ENCODE peak calls at places on chromosomes 1 and 21, in seven cellular contexts. Q is GM04504; M is IMR-90; I is NCI-H774; V is cardiac muscle cell; T is CD4-positive, CD25-positive, alpha-beta regulatory T cell; L is central memory CD4-positive, alpha-beta T cell. D is an unnamed sample.

GRCh38 chr21:16308269-16308668 is 578.5 kb downstream of the USP25 start:
- DNase-seq in Q (no peak), M (peak; percentile 15), I (no peak), V (no peak), T (no peak), L (no peak), D (no peak)

GRCh38 chr1:119254067-119254720 is 113.7 kb upstream of the WARS2 start:
- DNase-seq in Q (no peak), M (no peak), I (no peak), V (no peak), T (no peak), L (no peak), D (no peak)

GRCh38 chr1:244302889-244303609 is 148.7 kb downstream of the ADSS2 start:
- DNase-seq in Q (no peak), M (peak; percentile 54), I (no peak), V (no peak), T (no peak), L (no peak), D (no peak)

GRCh38 chr1:205535866-205536758 is 31.6 kb downstream of the CDK18 start:
- DNase-seq in Q (no peak), M (no peak), I (no peak), V (no peak), T (no peak), L (no peak), D (no peak)

GRCh38 chr1:190001187-190001586 is 476.5 kb downstream of the BRINP3 start:
- DNase-seq in Q (no peak), M (peak; percentile 47), I (no peak), V (no peak), T (no peak), L (no peak), D (no peak)

GRCh38 chr1:93056214-93056613 is 22.9 kb upstream of the MTF2 start:
- DNase-seq in Q (no peak), M (peak; percentile 55), I (no peak), V (peak; percentile 80), T (peak; percentile 35), L (no peak), D (no peak)

GRCh38 chr1:82321794-82322193 is 521.1 kb downstream of the ADGRL2 start:
- DNase-seq in Q (no peak), M (no peak), I (no peak), V (no peak), T (no peak), L (no peak), D (no peak)

GRCh38 chr21:44615881-44616590 is 4.2 kb downstream of the KRTAP10-8 start:
- DNase-seq in Q (no peak), M (no peak), I (no peak), V (no peak), T (no peak), L (no peak), D (no peak)

GRCh38 chr1:97841369-97841768 is 79.5 kb downstream of the DPYD start:
- DNase-seq in Q (no peak), M (no peak), I (no peak), V (no peak), T (no peak), L (no peak), D (no peak)

GRCh38 chr21:36928960-36929359 is 37.5 kb downstream of the HLCS start:
- DNase-seq in Q (no peak), M (no peak), I (no peak), V (no peak), T (no peak), L (no peak), D (no peak)

GRCh38 chr1:162019006-162019405 is 4.7 kb downstream of the OLFML2B start:
- DNase-seq in Q (no peak), M (peak; percentile 73), I (peak; percentile 81), V (no peak), T (no peak), L (no peak), D (no peak)

GRCh38 chr1:37994886-37995566 is 5.2 kb upstream of the SF3A3 start:
- DNase-seq in Q (no peak), M (no peak), I (no peak), V (no peak), T (peak; percentile 67), L (no peak), D (no peak)

D was measured in iPS DF 6.9.